ENCODE peak calls at places on chromosomes 7 and 10, in eight cellular contexts. M, G, J, X, D, Z, C and V are unnamed samples. For H3K4me1, the result is how much of the 10 kb centered on the place peaks cover.

GRCh38 chr10:114902151-114902550 is 35.8 kb upstream of the TRUB1 start:
- DNase-seq in Z (peak), M (no peak), X (no peak), D (no peak), C (no peak), J (no peak), G (no peak), V (no peak)

GRCh38 chr10:69222157-69223027 is 2.3 kb downstream of the HKDC1 start:
- DNase-seq in J (peak), X (peak), C (peak), D (peak), G (no peak), M (no peak), Z (peak), V (peak)

GRCh38 chr10:21069278-21069677 is 172.2 kb upstream of the NEBL start:
- DNase-seq in X (no peak), G (no peak), M (no peak), Z (no peak), J (no peak), D (no peak), C (no peak), V (no peak)

GRCh38 chr10:73117976-73118743 is 7.9 kb downstream of the NUDT13 start:
- DNase-seq in M (no peak), J (peak), C (no peak), X (no peak), Z (peak), D (no peak), G (no peak), V (no peak)

GRCh38 chr7:84412161-84412969 is 217.8 kb upstream of the SEMA3A start:
- DNase-seq in Z (peak), C (no peak), M (no peak), G (no peak), X (no peak), J (no peak), D (no peak), V (no peak)

GRCh38 chr10:22992075-22992474 is 64.2 kb downstream of the ARMC3 start:
- DNase-seq in Z (no peak), M (no peak), G (no peak), C (no peak), J (no peak), D (no peak), X (no peak), V (no peak)

GRCh38 chr7:30162622-30163124 is 27.9 kb downstream of the MTURN start:
- DNase-seq in Z (peak), D (no peak), C (no peak), M (no peak), X (no peak), J (no peak), G (no peak), V (no peak)

GRCh38 chr7:148151778-148152177 is 438.8 kb upstream of the C7orf33 start:
- DNase-seq in C (no peak), Z (no peak), G (no peak), D (no peak), J (no peak), X (no peak), M (no peak), V (no peak)

GRCh38 chr7:19707240-19707639 is 1.6 kb downstream of the POLR1F start:
- DNase-seq in G (no peak), D (no peak), Z (peak), X (no peak), M (no peak), J (no peak), C (no peak), V (no peak)

GRCh38 chr10:6580279-6581029 is 378 bp upstream of the PRKCQ start:
- DNase-seq in M (no peak), G (peak), J (no peak), D (peak), X (peak), C (peak), Z (peak), V (peak)

GRCh38 chr10:84158061-84158460 is 15.5 kb upstream of the GPR15LG start:
- DNase-seq in J (no peak), X (no peak), G (no peak), M (no peak), D (no peak), Z (no peak), C (no peak), V (no peak)

GRCh38 chr7:41134242-41134872 is 568.5 kb downstream of the INHBA start:
- DNase-seq in M (no peak), Z (no peak), J (peak), D (no peak), G (no peak), X (peak), C (no peak), V (no peak)

GRCh38 chr10:13440709-13441061 is 88.1 kb downstream of the BEND7 start:
- DNase-seq in M (no peak), J (no peak), Z (no peak), D (no peak), G (no peak), X (no peak), C (no peak), V (no peak)

GRCh38 chr7:142703655-142704310 is 45.5 kb upstream of the PRSS1 start:
- DNase-seq in D (no peak), G (no peak), J (no peak), C (no peak), M (no peak), X (no peak), Z (no peak), V (no peak)

GRCh38 chr10:119396008-119396708 is 146.4 kb downstream of the RGS10 start:
- DNase-seq in X (no peak), C (no peak), M (no peak), G (no peak), J (no peak), Z (no peak), D (no peak), V (no peak)

GRCh38 chr10:133614830-133615580 is 11.6 kb downstream of the FRG2B start:
- DNase-seq in G (no peak), D (no peak), C (no peak), M (no peak), X (no peak), J (no peak), Z (no peak), V (no peak)

GRCh38 chr10:23918839-23919238 is 290.1 kb upstream of the KIAA1217 start:
- DNase-seq in D (no peak), G (no peak), M (no peak), X (no peak), Z (no peak), J (no peak), C (no peak), V (no peak)

GRCh38 chr7:33287738-33288137 is 158.4 kb downstream of the BBS9 start:
- DNase-seq in Z (no peak), X (no peak), C (no peak), J (no peak), G (no peak), D (no peak), M (no peak), V (no peak)

GRCh38 chr10:13016413-13016812 is 14.9 kb upstream of the CCDC3 start:
- DNase-seq in M (no peak), D (no peak), X (no peak), C (no peak), G (no peak), Z (peak), J (no peak), V (no peak)

GRCh38 chr10:112783653-112784426 is 166.2 kb upstream of the TCF7L2 start:
- DNase-seq in D (no peak), Z (no peak), X (no peak), C (no peak), J (no peak), M (no peak), G (no peak), V (peak)

GRCh38 chr7:15130666-15131541 is 228.4 kb upstream of the DGKB start:
- DNase-seq in C (no peak), M (no peak), Z (peak), X (no peak), J (no peak), G (no peak), D (no peak), V (no peak)

GRCh38 chr10:34520084-34520483 is 295.0 kb downstream of the PARD3 start:
- DNase-seq in C (no peak), Z (no peak), X (no peak), G (no peak), M (no peak), J (no peak), D (no peak), V (no peak)

GRCh38 chr7:111159426-111159825 is 68.5 kb downstream of the LRRN3 start:
- DNase-seq in J (no peak), C (no peak), G (no peak), Z (no peak), X (no peak), M (no peak), D (no peak), V (no peak)

GRCh38 chr7:92621026-92621540 is 30.9 kb upstream of the FAM133B start:
- DNase-seq in G (peak), M (no peak), Z (peak), C (peak), D (peak), X (peak), J (peak), V (peak)

GRCh38 chr10:24707445-24707844 is 16.2 kb downstream of the ARHGAP21 start:
- DNase-seq in C (no peak), M (no peak), Z (no peak), G (no peak), J (no peak), X (no peak), D (no peak), V (no peak)

GRCh38 chr10:93452143-93452542 is 30.0 kb downstream of the MYOF start:
- DNase-seq in X (peak), G (no peak), C (no peak), Z (no peak), D (no peak), M (no peak), J (no peak), V (no peak)

GRCh38 chr7:8365499-8366110 is 67.8 kb upstream of the NXPH1 start:
- DNase-seq in G (no peak), C (no peak), J (no peak), Z (no peak), X (peak), D (no peak), M (no peak), V (no peak)

GRCh38 chr7:38428040-38428439 is 154.6 kb upstream of the TARP start:
- DNase-seq in G (peak), D (no peak), X (no peak), Z (no peak), C (peak), J (no peak), M (no peak), V (no peak)

GRCh38 chr7:115471891-115472290 is 550.0 kb downstream of the MDFIC start:
- DNase-seq in G (no peak), Z (peak), J (no peak), D (no peak), X (no peak), C (no peak), M (no peak), V (no peak)

GRCh38 chr7:105454058-105454739 is 65.5 kb upstream of the SRPK2 start:
- DNase-seq in D (no peak), J (no peak), Z (peak), G (no peak), C (no peak), M (no peak), X (no peak), V (no peak)

GRCh38 chr7:36742911-36743775 is 18.8 kb upstream of the AOAH start:
- DNase-seq in M (no peak), C (no peak), G (peak), D (no peak), Z (no peak), X (no peak), J (peak), V (no peak)

GRCh38 chr10:14407567-14407966 is 76.8 kb upstream of the FRMD4A start:
- DNase-seq in Z (no peak), J (no peak), X (no peak), M (no peak), D (no peak), G (no peak), C (no peak), V (no peak)

GRCh38 chr7:131583430-131583829 is 27.0 kb upstream of the PODXL start:
- DNase-seq in Z (no peak), G (no peak), J (no peak), X (no peak), D (no peak), C (no peak), M (no peak), V (no peak)

GRCh38 chr7:126578338-126578737 is 674.4 kb downstream of the GRM8 start:
- DNase-seq in Z (no peak), D (no peak), G (no peak), J (no peak), X (no peak), M (no peak), C (no peak), V (no peak)

GRCh38 chr10:21510218-21511070 is 15.0 kb downstream of the SKIDA1 start:
- DNase-seq in C (no peak), M (no peak), D (no peak), G (no peak), Z (no peak), J (no peak), X (no peak), V (no peak)

GRCh38 chr7:114086906-114087651 is 168.3 kb upstream of the PPP1R3A start:
- DNase-seq in Z (peak), C (peak), X (no peak), G (peak), D (no peak), J (no peak), M (no peak), V (peak)

GRCh38 chr10:59762505-59762904 is 9.2 kb upstream of the MRLN start:
- DNase-seq in Z (no peak), C (no peak), M (no peak), X (no peak), G (no peak), D (no peak), J (no peak), V (no peak)

GRCh38 chr10:59752278-59752940 is 846 bp downstream of the MRLN start:
- DNase-seq in D (no peak), C (no peak), J (no peak), M (no peak), G (no peak), Z (no peak), X (no peak), V (no peak)

GRCh38 chr10:59754951-59755350 is 1.7 kb upstream of the MRLN start:
- DNase-seq in M (no peak), J (no peak), D (no peak), G (no peak), X (no peak), C (no peak), Z (no peak), V (no peak)

GRCh38 chr10:59753267-59753666 is at the start of gene MRLN:
- DNase-seq in Z (no peak), M (no peak), D (no peak), C (no peak), G (no peak), J (no peak), X (no peak), V (no peak)

DNA sequence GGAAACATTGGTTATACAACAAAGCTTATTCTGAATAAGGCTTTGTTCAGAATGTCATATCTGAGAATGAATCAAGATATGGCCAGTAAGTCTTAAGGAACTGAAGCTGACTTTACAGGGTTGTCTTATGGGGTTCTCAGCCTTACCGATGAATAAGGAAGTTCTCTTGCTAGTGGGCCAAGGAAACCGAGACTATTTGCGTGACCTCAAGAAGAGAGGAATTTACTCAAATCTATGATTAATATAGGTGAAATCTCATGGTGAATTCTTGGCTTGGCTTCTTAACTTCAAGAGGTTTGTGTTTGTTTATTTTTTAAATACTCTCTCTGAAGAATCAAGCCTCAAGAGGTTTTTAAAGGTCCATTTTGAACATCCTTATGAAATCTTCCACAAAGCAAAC is 4.7 kb upstream of the MRLN start:
- DNase-seq in G (no peak), Z (peak), D (no peak), C (no peak), X (no peak), J (no peak), M (no peak), V (no peak)
- H3K4me1 ChIP-seq in G (under half), Z (under half), D (under half), C (under half), X (under half), J (under half), M (under half), V (under half)

DNA sequence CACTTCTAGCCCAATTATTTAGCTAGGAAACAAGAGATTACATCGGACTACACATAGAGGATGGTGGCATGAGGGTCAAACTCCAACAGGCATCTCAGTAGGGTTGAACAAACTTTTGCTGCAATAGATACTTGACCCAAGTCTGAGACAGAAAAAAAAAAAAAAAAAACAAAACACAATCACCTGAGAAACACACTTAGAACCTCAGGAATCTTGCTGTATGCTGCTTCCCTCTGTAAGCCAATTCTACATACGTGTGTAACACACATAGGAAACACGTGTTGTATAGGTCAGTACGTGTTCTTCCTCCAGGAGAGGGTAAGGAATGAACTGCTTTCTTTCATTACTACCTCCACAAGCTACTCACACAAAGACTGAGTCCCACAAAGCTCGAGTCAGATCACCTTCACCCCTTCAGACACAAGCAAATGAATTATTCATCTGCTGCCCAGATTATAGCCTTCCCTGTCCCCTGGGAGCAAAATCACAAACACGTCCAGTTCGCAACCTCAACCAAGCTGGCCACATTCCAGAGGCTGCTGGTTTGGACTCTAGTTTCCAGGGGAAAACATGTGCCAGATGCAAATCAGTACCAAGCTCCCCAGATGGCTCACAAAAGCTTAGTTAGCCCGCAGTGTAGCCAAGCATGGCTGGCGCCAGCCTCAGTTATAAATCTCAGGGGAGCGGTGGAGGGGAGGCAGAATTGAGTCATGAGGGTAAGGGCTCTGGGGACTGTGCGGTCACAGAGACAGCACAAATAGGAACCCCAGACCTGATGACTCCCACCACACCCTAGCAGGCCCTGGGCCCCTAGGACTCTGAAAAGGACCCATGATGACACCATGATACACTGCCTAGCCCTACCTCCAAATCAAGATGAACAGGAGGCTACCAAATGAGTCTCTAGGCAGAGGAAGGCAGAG is 15.1 kb downstream of the PSAP start:
- DNase-seq in X (peak), J (peak), M (peak), C (peak), D (no peak), G (peak), Z (peak), V (no peak)
- H3K4me1 ChIP-seq in X (half or more), J (half or more), M (under half), C (under half), D (under half), G (under half), Z (under half), V (half or more)

GRCh38 chr7:106717997-106718871 is 57.3 kb upstream of the CCDC71L start:
- DNase-seq in D (peak), Z (peak), X (peak), C (peak), M (peak), G (no peak), J (peak), V (no peak)
- H3K4me1 ChIP-seq in D (under half), Z (under half), X (under half), C (under half), M (under half), G (under half), J (under half), V (under half)

GRCh38 chr10:15473401-15473777 is 102.3 kb upstream of the FAM171A1 start:
- DNase-seq in G (no peak), D (no peak), Z (no peak), X (no peak), C (no peak), J (no peak), M (no peak), V (no peak)

GRCh38 chr10:15472008-15472407 is 100.9 kb upstream of the FAM171A1 start:
- DNase-seq in C (no peak), J (no peak), M (no peak), X (no peak), G (no peak), D (no peak), Z (peak), V (no peak)

GRCh38 chr10:15474671-15475070 is 103.6 kb upstream of the FAM171A1 start:
- DNase-seq in C (no peak), D (no peak), G (no peak), M (no peak), J (no peak), Z (no peak), X (no peak), V (no peak)

GRCh38 chr10:15476337-15476736 is 105.2 kb upstream of the FAM171A1 start:
- DNase-seq in X (no peak), M (no peak), D (no peak), Z (no peak), J (no peak), G (no peak), C (no peak), V (no peak)

GRCh38 chr10:15472431-15473400 is 101.6 kb upstream of the FAM171A1 start:
- DNase-seq in D (no peak), J (no peak), Z (peak), M (no peak), C (no peak), G (no peak), X (no peak), V (no peak)
- H3K4me1 ChIP-seq in D (under half), J (under half), Z (under half), M (under half), C (under half), G (under half), X (under half), V (under half)

GRCh38 chr7:47456210-47456955 is 125.5 kb downstream of the TNS3 start:
- DNase-seq in X (no peak), Z (no peak), J (no peak), C (no peak), M (no peak), G (no peak), D (no peak), V (no peak)
- H3K4me1 ChIP-seq in X (under half), Z (under half), J (under half), C (under half), M (under half), G (under half), D (under half), V (under half)

GRCh38 chr7:122692769-122693309 is 6.1 kb downstream of the RNF133 start:
- DNase-seq in C (no peak), G (no peak), Z (no peak), M (no peak), X (peak), D (no peak), J (no peak), V (no peak)
- H3K4me1 ChIP-seq in C (under half), G (under half), Z (under half), M (under half), X (under half), D (under half), J (under half), V (under half)

GRCh38 chr10:102773986-102774385 is 30.2 kb downstream of the WBP1L start:
- DNase-seq in Z (peak), G (peak), X (no peak), C (no peak), D (no peak), M (no peak), J (no peak), V (no peak)
- H3K4me1 ChIP-seq in Z (half or more), G (under half), X (under half), C (under half), D (under half), M (half or more), J (under half), V (under half)

DNA sequence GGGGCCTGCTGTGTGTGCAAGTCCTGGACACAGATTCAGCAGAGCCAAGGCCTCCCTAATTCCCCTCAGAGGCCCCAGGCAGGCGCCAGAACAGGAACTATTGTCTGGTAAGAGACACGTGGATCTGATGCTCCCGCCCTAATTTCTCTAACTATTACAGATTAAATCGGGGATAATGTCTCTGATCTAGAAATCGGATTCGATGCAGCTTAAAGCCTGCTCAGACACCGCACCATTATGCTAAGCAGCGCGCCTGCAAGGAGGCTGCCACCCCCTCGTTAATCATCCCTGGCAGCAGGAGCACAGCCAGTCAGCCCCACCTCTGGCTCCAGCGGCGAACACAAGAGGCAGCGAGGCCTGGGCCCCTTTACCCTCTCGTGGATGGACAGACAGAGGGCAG is 122.3 kb downstream of the GRID1 start:
- DNase-seq in Z (no peak), G (no peak), J (no peak), D (no peak), C (no peak), M (no peak), X (no peak), V (no peak)
- H3K4me1 ChIP-seq in Z (under half), G (under half), J (under half), D (under half), C (under half), M (under half), X (under half), V (under half)

GRCh38 chr7:137829337-137829992 is 17.3 kb downstream of the DGKI start:
- DNase-seq in Z (peak), G (no peak), M (no peak), C (no peak), J (no peak), D (no peak), X (no peak), V (no peak)
- H3K4me1 ChIP-seq in Z (under half), G (under half), M (under half), C (under half), J (under half), D (under half), X (under half), V (under half)